ENCODE peak calls at places on chromosome 21, in four cellular contexts. F, Z, D and Y are unnamed samples.

GRCh38 chr21:42039470-42039901 is 29.3 kb upstream of the ZBTB21 start:
- DNase-seq in F (no peak), Z (peak), D (no peak), Y (peak)

GRCh38 chr21:43370091-43370658 is 56.8 kb downstream of the SIK1 start:
- DNase-seq in Z (peak), D (no peak), F (no peak), Y (no peak)

GRCh38 chr21:28598214-28598613 is 394.5 kb downstream of the LTN1 start:
- DNase-seq in D (no peak), Z (no peak), F (no peak), Y (no peak)

GRCh38 chr21:35038772-35039145 is 10.3 kb downstream of the RUNX1 start:
- DNase-seq in F (no peak), Z (no peak), D (no peak), Y (no peak)

GRCh38 chr21:40847956-40848355 is 998 bp upstream of the DSCAM start:
- DNase-seq in F (no peak), Z (no peak), D (no peak), Y (no peak)

GRCh38 chr21:33640697-33641338 is 723 bp downstream of the CRYZL1 start:
- DNase-seq in Z (peak), F (no peak), D (no peak), Y (no peak)

GRCh38 chr21:41458121-41458520 is 32.1 kb downstream of the MX1 start:
- DNase-seq in F (no peak), D (no peak), Z (no peak), Y (no peak)

GRCh38 chr21:29257701-29258100 is 41.0 kb upstream of the BACH1 start:
- DNase-seq in D (no peak), F (no peak), Z (no peak), Y (no peak)

GRCh38 chr21:26846036-26846931 is 1.1 kb upstream of the ADAMTS1 start:
- DNase-seq in D (no peak), F (no peak), Z (peak), Y (no peak)

GRCh38 chr21:35395728-35396127 is 346.6 kb upstream of the RUNX1 start:
- DNase-seq in F (no peak), Z (no peak), D (no peak), Y (no peak)

GRCh38 chr21:35840197-35840799 is 220.0 kb downstream of the SETD4 start:
- DNase-seq in Z (peak), D (peak), F (peak), Y (peak)

GRCh38 chr21:45982758-45983731 is 1.5 kb downstream of the COL6A1 start:
- DNase-seq in F (no peak), Z (no peak), D (no peak), Y (no peak)

GRCh38 chr21:34020005-34020847 is 53.2 kb upstream of the MRPS6 start:
- DNase-seq in F (no peak), Z (peak), D (no peak), Y (no peak)

GRCh38 chr21:32768530-32768929 is 3.0 kb downstream of the PAXBP1 start:
- DNase-seq in Z (no peak), F (no peak), D (no peak), Y (no peak)

GRCh38 chr21:42287193-42288083 is 27.8 kb downstream of the TFF3 start:
- DNase-seq in F (no peak), D (no peak), Z (no peak), Y (no peak)

GRCh38 chr21:28922368-28922767 is 70.3 kb downstream of the LTN1 start:
- DNase-seq in F (no peak), Z (no peak), D (no peak), Y (no peak)

DNA sequence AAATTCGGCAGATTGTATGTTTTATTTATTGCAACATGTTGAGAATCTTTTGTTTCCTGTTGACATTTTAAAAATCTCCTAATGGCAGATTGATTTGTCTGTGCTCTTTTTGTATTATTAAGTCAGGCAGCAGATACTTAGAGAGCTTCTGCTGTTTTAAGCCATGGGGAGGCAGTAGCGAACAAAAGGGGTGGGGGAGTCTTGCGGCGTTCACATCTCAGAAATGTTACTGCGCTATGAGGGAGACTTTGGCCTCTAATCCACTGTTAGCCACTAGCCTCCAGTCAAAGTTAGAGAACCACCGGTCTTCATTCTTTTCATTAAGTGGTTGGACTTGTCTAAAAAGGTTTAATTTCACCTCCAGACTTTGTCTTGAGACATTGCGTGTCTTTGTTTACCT is 93.6 kb downstream of the DYRK1A start:
- DNase-seq in D (no peak), Z (no peak), F (no peak), Y (no peak)
- TF ChIP-seq CTCF in D (no peak), Z (peak), F (peak), Y (peak)

GRCh38 chr21:31566061-31566460 is 93.4 kb upstream of the SOD1 start:
- DNase-seq in F (no peak), D (no peak), Z (no peak), Y (no peak)
- TF ChIP-seq CTCF in F (no peak), D (no peak), Z (no peak), Y (no peak)

DNA sequence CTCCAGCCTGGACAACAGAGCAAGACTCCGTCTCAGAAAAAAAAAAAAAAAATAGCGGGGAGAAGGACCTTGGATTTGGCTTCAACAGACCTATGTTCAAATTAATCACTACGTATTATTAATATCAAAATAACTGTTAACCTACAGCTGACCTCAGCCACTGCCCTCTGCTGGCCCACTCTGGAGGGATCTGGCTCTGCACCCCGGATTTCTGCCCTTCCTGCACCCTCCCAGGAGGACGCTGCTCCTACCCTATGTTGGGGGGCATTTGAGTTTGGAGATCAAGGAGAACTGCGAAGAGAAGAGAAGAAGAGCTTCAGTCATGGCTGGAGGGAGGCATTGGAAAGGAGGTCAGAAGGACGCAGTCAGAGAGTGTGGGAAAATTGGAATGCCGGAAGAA is 96.7 kb downstream of the PSMG1 start:
- DNase-seq in F (no peak), Z (no peak), D (no peak), Y (no peak)
- TF ChIP-seq CTCF in F (no peak), Z (peak), D (peak), Y (peak)

DNA sequence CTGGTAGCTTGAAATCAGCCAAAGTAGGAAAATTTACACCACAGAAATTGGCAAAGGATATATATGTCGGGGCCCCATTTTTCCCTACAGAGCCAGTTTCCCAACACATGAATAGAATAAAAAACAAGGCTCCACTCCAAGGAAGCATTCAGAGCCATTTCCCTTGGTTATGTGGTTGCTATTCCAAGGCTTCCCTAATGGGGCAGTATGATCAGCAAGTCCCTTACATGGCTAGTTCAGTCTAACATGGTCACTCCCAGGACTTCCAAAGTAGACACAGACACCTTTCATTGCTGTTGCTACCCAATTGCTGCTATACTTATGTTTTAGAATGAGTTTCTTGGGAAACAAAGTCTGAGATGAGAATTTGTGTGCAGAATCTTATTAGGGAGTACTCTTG is 93.1 kb downstream of the C21orf91 start:
- DNase-seq in D (no peak), F (no peak), Z (peak), Y (no peak)
- TF ChIP-seq CTCF in D (no peak), F (peak), Z (peak), Y (no peak)

GRCh38 chr21:44874240-44874496 is 678 bp upstream of the PTTG1IP start:
- DNase-seq in F (no peak), Z (no peak), D (no peak), Y (no peak)

GRCh38 chr21:44873356-44874239 is at the start of gene PTTG1IP:
- DNase-seq in F (peak), Z (peak), D (peak), Y (peak)

GRCh38 chr21:44871576-44872265 is 1.8 kb downstream of the PTTG1IP start:
- DNase-seq in Z (peak), D (no peak), F (no peak), Y (peak)

GRCh38 chr21:44872266-44872567 is 1.3 kb downstream of the PTTG1IP start:
- DNase-seq in F (no peak), Z (no peak), D (no peak), Y (no peak)

GRCh38 chr21:44872568-44873355 is 728 bp downstream of the PTTG1IP start:
- DNase-seq in Z (no peak), D (no peak), F (no peak), Y (no peak)
- TF ChIP-seq CTCF in Z (no peak), D (no peak), F (no peak), Y (no peak)